ENCODE peak calls at places on chromosomes 11 and 22, in four cellular contexts. O, G, H and B are unnamed samples.

GRCh38 chr11:65504671-65505433 is 6.0 kb downstream of the MALAT1 start:
- DNase-seq in O (no peak), G (peak), H (no peak), B (no peak)

GRCh38 chr22:39344046-39344390 is 5.8 kb upstream of the SYNGR1 start:
- DNase-seq in O (no peak), G (no peak), H (no peak), B (no peak)

GRCh38 chr22:22348127-22348814 is 103.7 kb downstream of the VPREB1 start:
- DNase-seq in O (no peak), G (peak), H (no peak), B (no peak)

GRCh38 chr22:39682994-39683393 is 112.4 kb downstream of the CACNA1I start:
- DNase-seq in O (no peak), G (no peak), H (no peak), B (no peak)

GRCh38 chr11:17526326-17526725 is 17.9 kb downstream of the USH1C start:
- DNase-seq in O (no peak), G (no peak), H (no peak), B (no peak)

GRCh38 chr11:3981084-3981633 is 113.4 kb upstream of the RRM1 start:
- DNase-seq in O (no peak), G (no peak), H (no peak), B (no peak)

GRCh38 chr22:35870517-35871275 is 153.0 kb downstream of the APOL5 start:
- DNase-seq in O (no peak), G (no peak), H (no peak), B (no peak)

GRCh38 chr22:33300165-33300564 is 242.0 kb upstream of the SYN3 start:
- DNase-seq in O (no peak), G (no peak), H (no peak), B (no peak)

GRCh38 chr11:125871391-125872137 is 15.9 kb upstream of the HYLS1 start:
- DNase-seq in O (peak), G (peak), H (no peak), B (no peak)

GRCh38 chr11:27812341-27812740 is 112.1 kb upstream of the BDNF start:
- DNase-seq in O (no peak), G (peak), H (no peak), B (no peak)

GRCh38 chr11:2670541-2671100 is 29.2 kb downstream of the KCNQ1OT1 start:
- DNase-seq in O (no peak), G (no peak), H (peak), B (no peak)

GRCh38 chr11:71215372-71215965 is 36.9 kb downstream of the SHANK2 start:
- DNase-seq in O (no peak), G (no peak), H (peak), B (no peak)

GRCh38 chr22:37179622-37180420 is 8.2 kb downstream of the C1QTNF6 start:
- DNase-seq in O (no peak), G (no peak), H (peak), B (no peak)

GRCh38 chr11:113138731-113139130 is 175.7 kb upstream of the TTC12 start:
- DNase-seq in O (no peak), G (no peak), H (no peak), B (no peak)

GRCh38 chr11:86152006-86152862 is 83.3 kb upstream of the PICALM start:
- DNase-seq in O (peak), G (peak), H (no peak), B (no peak)

GRCh38 chr11:15006139-15006759 is 34.1 kb upstream of the CALCA start:
- DNase-seq in O (peak), G (peak), H (no peak), B (peak)

GRCh38 chr11:6402561-6402981 is 12.3 kb downstream of the SMPD1 start:
- DNase-seq in O (no peak), G (peak), H (no peak), B (peak)

GRCh38 chr11:126132319-126132718 is 69.7 kb upstream of the CDON start:
- DNase-seq in O (peak), G (no peak), H (peak), B (no peak)

GRCh38 chr11:65639623-65640482 is 2.0 kb downstream of the SIPA1 start:
- DNase-seq in O (no peak), G (no peak), H (no peak), B (peak)

GRCh38 chr11:67120881-67121710 is 2.0 kb downstream of the KDM2A start:
- DNase-seq in O (peak), G (peak), H (no peak), B (peak)

GRCh38 chr22:20803696-20804324 is 29.9 kb downstream of the SERPIND1 start:
- DNase-seq in O (no peak), G (peak), H (no peak), B (no peak)

GRCh38 chr22:49261616-49262015 is 566.1 kb downstream of the BRD1 start:
- DNase-seq in O (no peak), G (no peak), H (peak), B (no peak)

GRCh38 chr11:43547900-43548381 is 132.6 kb upstream of the HSD17B12 start:
- DNase-seq in O (no peak), G (no peak), H (no peak), B (no peak)

GRCh38 chr11:13207665-13208594 is 69.7 kb upstream of the BMAL1 start:
- DNase-seq in O (peak), G (peak), H (peak), B (no peak)

GRCh38 chr22:40036591-40037225 is 42.0 kb downstream of the FAM83F start:
- DNase-seq in O (no peak), G (peak), H (peak), B (peak)

GRCh38 chr22:27337676-27338075 is 463.9 kb downstream of the MN1 start:
- DNase-seq in O (no peak), G (no peak), H (no peak), B (no peak)